ENCODE peak calls at places on chromosomes 4 and X, in seven cellular contexts. B, W, G, K, X, L and N are unnamed samples.

GRCh38 chrX:38452603-38453002 is 100.2 kb downstream of the OTC start:
- DNase-seq in B (no peak), W (no peak), G (no peak), K (no peak), X (no peak), L (no peak), N (no peak)

GRCh38 chrX:11066812-11067211 is 44.3 kb upstream of the HCCS start:
- DNase-seq in B (peak), W (no peak), G (no peak), K (no peak), X (no peak), L (no peak), N (no peak)

GRCh38 chrX:117969337-117969736 is 147.3 kb downstream of the KLHL13 start:
- DNase-seq in B (no peak), W (no peak), G (no peak), K (no peak), X (no peak), L (no peak), N (no peak)

GRCh38 chr4:128287159-128287870 is at the start of gene PGRMC2:
- DNase-seq in B (peak), W (peak), G (peak), K (no peak), X (peak), L (no peak), N (peak)

GRCh38 chrX:18920566-18920965 is 63.3 kb downstream of the PHKA2 start:
- DNase-seq in B (no peak), W (no peak), G (no peak), K (no peak), X (no peak), L (no peak), N (no peak)

GRCh38 chr4:70704333-70705145 is 16.2 kb downstream of the UTP3 start:
- DNase-seq in B (peak), W (peak), G (peak), K (peak), X (peak), L (peak), N (peak)

GRCh38 chr4:112951362-112951962 is 98.0 kb upstream of the ANK2 start:
- DNase-seq in B (peak), W (no peak), G (no peak), K (peak), X (no peak), L (no peak), N (no peak)

GRCh38 chr4:73010789-73011628 is 58.5 kb downstream of the COX18 start:
- DNase-seq in B (no peak), W (no peak), G (no peak), K (no peak), X (no peak), L (no peak), N (no peak)

GRCh38 chrX:11321986-11322385 is 28.8 kb downstream of the AMELX start:
- DNase-seq in B (peak), W (no peak), G (no peak), K (no peak), X (no peak), L (no peak), N (no peak)

GRCh38 chr4:70958681-70959080 is 34.8 kb upstream of the DCK start:
- DNase-seq in B (peak), W (no peak), G (no peak), K (no peak), X (no peak), L (no peak), N (no peak)

GRCh38 chrX:7132335-7133035 is 15.0 kb upstream of the STS start:
- DNase-seq in B (peak), W (no peak), G (peak), K (peak), X (no peak), L (no peak), N (no peak)

GRCh38 chr4:151408630-151409469 is at the start of gene FHIP1A:
- DNase-seq in B (peak), W (peak), G (peak), K (peak), X (peak), L (peak), N (peak)

GRCh38 chrX:18748499-18748898 is 41.1 kb downstream of the PPEF1 start:
- DNase-seq in B (no peak), W (no peak), G (no peak), K (no peak), X (no peak), L (no peak), N (no peak)

GRCh38 chr4:113389160-113389559 is 339.7 kb downstream of the ANK2 start:
- DNase-seq in B (no peak), W (no peak), G (no peak), K (no peak), X (no peak), L (no peak), N (no peak)

GRCh38 chrX:119512145-119512800 is 44.0 kb downstream of the SLC25A5 start:
- DNase-seq in B (peak), W (peak), G (peak), K (peak), X (no peak), L (no peak), N (no peak)

GRCh38 chr4:35525192-35525978 is 718.9 kb downstream of the ARAP2 start:
- DNase-seq in B (no peak), W (peak), G (no peak), K (no peak), X (no peak), L (no peak), N (no peak)

GRCh38 chr4:83535520-83535944 is 376 bp upstream of the GPAT3 start:
- DNase-seq in B (peak), W (peak), G (no peak), K (peak), X (no peak), L (no peak), N (peak)

GRCh38 chrX:18617351-18617750 is 54.6 kb downstream of the RS1 start:
- DNase-seq in B (peak), W (no peak), G (peak), K (peak), X (no peak), L (no peak), N (no peak)

GRCh38 chr4:40562681-40563080 is 67.0 kb downstream of the RBM47 start:
- DNase-seq in B (no peak), W (no peak), G (no peak), K (no peak), X (no peak), L (no peak), N (no peak)

GRCh38 chrX:10620121-10620699 is at the start of gene MID1:
- DNase-seq in B (peak), W (peak), G (peak), K (peak), X (no peak), L (peak), N (no peak)

GRCh38 chr4:3374667-3375066 is 67.1 kb upstream of the HGFAC start:
- DNase-seq in B (no peak), W (no peak), G (no peak), K (no peak), X (no peak), L (no peak), N (no peak)

GRCh38 chr4:90226734-90227133 is 99.5 kb downstream of the CCSER1 start:
- DNase-seq in B (no peak), W (no peak), G (no peak), K (no peak), X (no peak), L (no peak), N (no peak)

GRCh38 chr4:112031712-112032328 is 113.4 kb upstream of the FAM241A start:
- DNase-seq in B (peak), W (no peak), G (peak), K (peak), X (no peak), L (no peak), N (peak)

GRCh38 chr4:124111922-124112321 is 600.6 kb downstream of the ANKRD50 start:
- DNase-seq in B (peak), W (no peak), G (peak), K (peak), X (no peak), L (no peak), N (no peak)

GRCh38 chr4:176479745-176480144 is 160.0 kb downstream of the SPCS3 start:
- DNase-seq in B (no peak), W (no peak), G (no peak), K (no peak), X (no peak), L (no peak), N (no peak)